ENCODE peak calls at places on chromosomes 6 and 20, in eight cellular contexts. Y is aorta; R is hippocampal formation; N is stimulated activated CD4-positive, alpha-beta T cell treated with anti-CD3 and anti-CD28 coated beads, Interleukin-4, amount 100 ng/mL, for 1 hour; Z is hypothalamus; M is stimulated activated effector memory CD8-positive, alpha-beta T cell treated with anti-CD3 and anti-CD28 coated beads, Interleukin-12 subunit alpha, Interleukin-12 subunit beta, amount 100 ng/mL, for 72 hours; P is mesothelial cell of epicardium; U is skeletal muscle cell. K is an unnamed sample.

GRCh38 chr20:2528671-2529070 is 7.7 kb upstream of the TMC2 start:
- DNase-seq in N (no peak), R (no peak), Z (no peak), M (no peak), U (no peak), P (no peak), Y (no peak), K (no peak)

GRCh38 chr20:16378122-16378521 is 195.1 kb downstream of the KIF16B start:
- DNase-seq in N (no peak), M (no peak), U (no peak), Z (no peak), R (no peak), Y (no peak), P (no peak), K (no peak)

GRCh38 chr20:3747471-3747870 is 15.0 kb downstream of the HSPA12B start:
- DNase-seq in N (no peak), Z (no peak), Y (no peak), M (no peak), U (no peak), P (no peak), R (no peak), K (no peak)

GRCh38 chr6:24981385-24981758 is 45.6 kb upstream of the RIPOR2 start:
- DNase-seq in Y (no peak), N (no peak), P (no peak), M (no peak), U (no peak), Z (no peak), R (no peak), K (no peak)

GRCh38 chr20:25076731-25077609 is 5.0 kb downstream of the VSX1 start:
- DNase-seq in P (peak), Z (no peak), Y (no peak), R (no peak), M (no peak), U (no peak), N (no peak), K (no peak)

GRCh38 chr6:26363882-26364825 is 844 bp upstream of the BTN3A2 start:
- DNase-seq in Y (no peak), N (no peak), P (no peak), Z (no peak), M (no peak), R (no peak), U (no peak), K (no peak)

GRCh38 chr6:24861934-24862333 is 63.2 kb upstream of the ARMH2 start:
- DNase-seq in N (no peak), U (no peak), R (no peak), M (no peak), Y (no peak), P (no peak), Z (no peak), K (no peak)

GRCh38 chr6:91490672-91491071 is 903.8 kb upstream of the MAP3K7 start:
- DNase-seq in N (no peak), M (no peak), U (no peak), Z (no peak), P (no peak), R (no peak), Y (no peak), K (no peak)

GRCh38 chr6:78598966-78599365 is 268.4 kb upstream of the IRAK1BP1 start:
- DNase-seq in Z (no peak), P (no peak), N (no peak), U (peak), Y (no peak), M (no peak), R (no peak), K (no peak)

GRCh38 chr20:49288250-49288751 is 10.4 kb upstream of the ZNFX1 start:
- DNase-seq in U (no peak), Z (no peak), Y (no peak), P (no peak), R (no peak), N (no peak), M (no peak), K (no peak)

GRCh38 chr6:13395272-13396237 is 67.2 kb upstream of the TBC1D7 start:
- DNase-seq in P (peak), N (no peak), Y (peak), M (no peak), R (peak), Z (no peak), U (peak), K (no peak)

GRCh38 chr20:32040142-32040953 is 11.7 kb upstream of the HCK start:
- DNase-seq in P (no peak), Y (peak), U (no peak), R (peak), Z (no peak), M (no peak), N (no peak), K (peak)

GRCh38 chr6:26272171-26272631 is 92.8 kb upstream of the BTN3A2 start:
- DNase-seq in N (peak), M (peak), R (no peak), Y (peak), P (peak), U (no peak), Z (no peak), K (no peak)

GRCh38 chr6:126701799-126702198 is 361.9 kb downstream of the CENPW start:
- DNase-seq in P (no peak), N (no peak), Z (no peak), M (no peak), Y (no peak), U (no peak), R (no peak), K (no peak)

GRCh38 chr20:32052792-32053362 is 835 bp downstream of the HCK start:
- DNase-seq in R (no peak), U (no peak), Y (peak), M (no peak), N (no peak), P (no peak), Z (no peak), K (peak)

GRCh38 chr6:157985378-157986155 is 3.9 kb downstream of the SYNJ2 start:
- DNase-seq in P (no peak), Z (no peak), U (no peak), N (no peak), R (peak), Y (no peak), M (no peak), K (no peak)

GRCh38 chr6:35177139-35177538 is 36.0 kb upstream of the TCP11 start:
- DNase-seq in Z (no peak), U (no peak), P (no peak), M (no peak), Y (no peak), N (no peak), R (no peak), K (peak)

GRCh38 chr6:115591973-115592486 is 468.7 kb downstream of the FRK start:
- DNase-seq in M (no peak), N (no peak), U (no peak), Y (no peak), R (no peak), Z (no peak), P (no peak), K (no peak)

GRCh38 chr6:28597924-28598323 is 72.2 kb downstream of the GPX5 start:
- DNase-seq in U (no peak), P (no peak), Y (no peak), Z (no peak), N (no peak), R (no peak), M (no peak), K (no peak)

GRCh38 chr20:22716824-22717351 is 132.5 kb upstream of the FOXA2 start:
- DNase-seq in R (no peak), Y (no peak), U (no peak), Z (no peak), N (no peak), P (no peak), M (no peak), K (no peak)

GRCh38 chr20:10654630-10655029 is 19.2 kb downstream of the JAG1 start:
- DNase-seq in U (no peak), Z (no peak), R (no peak), P (no peak), Y (no peak), M (no peak), N (no peak), K (no peak)

GRCh38 chr6:20873425-20874190 is 339.4 kb downstream of the CDKAL1 start:
- DNase-seq in Z (no peak), U (no peak), R (no peak), P (no peak), N (no peak), M (no peak), Y (no peak), K (no peak)

GRCh38 chr6:39425346-39426056 is 103.0 kb upstream of the KCNK16 start:
- DNase-seq in Y (no peak), M (no peak), Z (no peak), P (no peak), R (no peak), N (no peak), U (no peak), K (no peak)

GRCh38 chr20:63536997-63537524 is at the start of gene PTK6:
- DNase-seq in Y (peak), R (no peak), N (no peak), M (no peak), Z (no peak), U (no peak), P (no peak), K (peak)

GRCh38 chr6:33313105-33313708 is 671 bp downstream of the TAPBP start:
- DNase-seq in R (peak), U (no peak), Z (no peak), P (peak), N (peak), M (no peak), Y (no peak), K (no peak)

K was measured in lower leg skin.